ENCODE peak calls at places on chromosomes 4 and X, in four cellular contexts. One of them, this sample, is unnamed.

GRCh38 chr4:155943610-155944329 is 9.9 kb downstream of the CTSO start:
- DNase-seq in NCI-H510A treated with DMSO at 0.1 percent for 48 hours: no peak
- DNase-seq in astrocyte: no peak
- DNase-seq in hippocampal formation: no peak
- DNase-seq in this sample: no peak

GRCh38 chrX:29491659-29492058 is 723.7 kb upstream of the MAGEB2 start:
- DNase-seq in hippocampal formation: no peak
- DNase-seq in NCI-H510A treated with DMSO at 0.1 percent for 48 hours: no peak
- DNase-seq in astrocyte: no peak
- DNase-seq in this sample: no peak

GRCh38 chr4:152382057-152382785 is 153.7 kb downstream of the FBXW7 start:
- DNase-seq in astrocyte: no peak
- DNase-seq in NCI-H510A treated with DMSO at 0.1 percent for 48 hours: peak; percentile 18
- DNase-seq in hippocampal formation: no peak
- DNase-seq in this sample: no peak

GRCh38 chr4:161799687-161800086 is 364.1 kb downstream of the FSTL5 start:
- DNase-seq in hippocampal formation: no peak
- DNase-seq in astrocyte: peak; percentile 47
- DNase-seq in NCI-H510A treated with DMSO at 0.1 percent for 48 hours: peak; percentile 83
- DNase-seq in this sample: peak; percentile 75

GRCh38 chrX:15816886-15817285 is 26.6 kb downstream of the ZRSR2 start:
- DNase-seq in astrocyte: peak; percentile 30
- DNase-seq in hippocampal formation: no peak
- DNase-seq in NCI-H510A treated with DMSO at 0.1 percent for 48 hours: no peak
- DNase-seq in this sample: no peak

GRCh38 chrX:32045149-32045548 is 973.3 kb upstream of the FTHL17 start:
- DNase-seq in astrocyte: no peak
- DNase-seq in hippocampal formation: no peak
- DNase-seq in NCI-H510A treated with DMSO at 0.1 percent for 48 hours: no peak
- DNase-seq in this sample: no peak

GRCh38 chr4:102390438-102390837 is 45.2 kb upstream of the SLC39A8 start:
- DNase-seq in astrocyte: peak; percentile 74
- DNase-seq in NCI-H510A treated with DMSO at 0.1 percent for 48 hours: no peak
- DNase-seq in hippocampal formation: no peak
- DNase-seq in this sample: no peak

GRCh38 chrX:43641691-43642090 is 14.4 kb upstream of the MAOA start:
- DNase-seq in NCI-H510A treated with DMSO at 0.1 percent for 48 hours: no peak
- DNase-seq in hippocampal formation: no peak
- DNase-seq in astrocyte: no peak
- DNase-seq in this sample: no peak

GRCh38 chr4:80202784-80203553 is 5.7 kb downstream of the PRDM8 start:
- DNase-seq in NCI-H510A treated with DMSO at 0.1 percent for 48 hours: peak; percentile 26
- DNase-seq in astrocyte: no peak
- DNase-seq in hippocampal formation: no peak
- DNase-seq in this sample: peak; percentile 21

GRCh38 chrX:97009391-97009790 is 125.7 kb downstream of the RPA4 start:
- DNase-seq in NCI-H510A treated with DMSO at 0.1 percent for 48 hours: no peak
- DNase-seq in hippocampal formation: no peak
- DNase-seq in astrocyte: no peak
- DNase-seq in this sample: no peak

This sample was measured in NCI-H2029.